ENCODE peak calls at places on chromosomes 3 and 15, in seven cellular contexts. Q is cardiac fibroblast; C is left ventricle myocardium inferior; F is A172; T is nucleus accumbens; R is naive thymus-derived CD8-positive, alpha-beta T cell; A is cardiac muscle cell. N is an unnamed sample.

GRCh38 chr15:49286649-49287394 is 116.8 kb downstream of the GALK2 start:
- DNase-seq in Q (no peak), C (no peak), F (no peak), T (no peak), R (no peak), A (no peak), N (no peak)

GRCh38 chr3:71710906-71711494 is 14.2 kb downstream of the EIF4E3 start:
- DNase-seq in Q (peak; percentile 64), C (no peak), F (peak; percentile 49), T (no peak), R (no peak), A (peak; percentile 57), N (peak; percentile 80)

GRCh38 chr3:43747641-43748040 is 56.9 kb downstream of the ABHD5 start:
- DNase-seq in Q (peak; percentile 53), C (no peak), F (peak; percentile 59), T (no peak), R (no peak), A (no peak), N (no peak)

GRCh38 chr3:46574881-46575576 is 8.9 kb upstream of the LRRC2 start:
- DNase-seq in Q (no peak), C (no peak), F (no peak), T (no peak), R (no peak), A (no peak), N (no peak)

GRCh38 chr3:143578810-143579425 is 269.4 kb downstream of the SLC9A9 start:
- DNase-seq in Q (no peak), C (no peak), F (no peak), T (no peak), R (no peak), A (no peak), N (no peak)

GRCh38 chr3:184645304-184645703 is 66.6 kb downstream of the MAGEF1 start:
- DNase-seq in Q (no peak), C (no peak), F (peak; percentile 52), T (no peak), R (no peak), A (no peak), N (no peak)

GRCh38 chr15:51227967-51228783 is 110.2 kb downstream of the CYP19A1 start:
- DNase-seq in Q (peak; percentile 94), C (no peak), F (peak; percentile 85), T (no peak), R (no peak), A (peak; percentile 16), N (peak; percentile 94)

GRCh38 chr3:124201786-124202185 is 209.9 kb upstream of the ROPN1 start:
- DNase-seq in Q (no peak), C (peak; percentile 61), F (no peak), T (no peak), R (no peak), A (peak; percentile 1), N (no peak)